ENCODE peak calls at places on chromosomes 12 and 14, in five cellular contexts. D is pancreas; L is heart right ventricle; H is NCI-H774; I is stimulated activated CD8-positive, alpha-beta memory T cell treated with anti-CD3 and anti-CD28 coated beads, Interleukin-15, amount 100 ng/mL, for 48 hours. Z is an unnamed sample.

GRCh38 chr12:7935773-7936581 is at the start of gene SLC2A3:
- DNase-seq in H (no peak), L (no peak), D (peak; percentile 28), I (peak; percentile 67), Z (no peak)

GRCh38 chr12:120199595-120200306 is 1.2 kb downstream of the RPLP0 start:
- DNase-seq in D (no peak), H (no peak), I (no peak), L (no peak), Z (no peak)

GRCh38 chr14:48582938-48583337 is 907.5 kb upstream of the MDGA2 start:
- DNase-seq in D (no peak), H (no peak), L (no peak), I (no peak), Z (no peak)

GRCh38 chr12:104312202-104312601 is 8.7 kb downstream of the EID3 start:
- DNase-seq in H (no peak), L (no peak), I (no peak), D (no peak), Z (no peak)

GRCh38 chr12:124073636-124074035 is 100.6 kb downstream of the ZNF664 start:
- DNase-seq in I (no peak), D (no peak), L (no peak), H (no peak), Z (no peak)

GRCh38 chr12:77433799-77434198 is 368.4 kb upstream of the E2F7 start:
- DNase-seq in I (no peak), D (no peak), L (no peak), H (no peak), Z (no peak)

GRCh38 chr12:58148405-58148804 is 207.0 kb downstream of the ATP23 start:
- DNase-seq in H (peak; percentile 27), D (no peak), I (no peak), L (no peak), Z (no peak)

GRCh38 chr14:101711041-101711861 is 50.3 kb upstream of the PPP2R5C start:
- DNase-seq in D (no peak), L (no peak), H (no peak), I (no peak), Z (no peak)

GRCh38 chr14:71856199-71856919 is 75.9 kb upstream of the RGS6 start:
- DNase-seq in H (no peak), D (no peak), I (no peak), L (no peak), Z (no peak)

GRCh38 chr12:102645968-102646367 is 165.6 kb upstream of the IGF1 start:
- DNase-seq in D (no peak), I (no peak), L (no peak), H (no peak), Z (no peak)

GRCh38 chr12:70557583-70558263 is 79.5 kb downstream of the PTPRB start:
- DNase-seq in D (no peak), I (no peak), H (no peak), L (no peak), Z (no peak)

GRCh38 chr12:50043854-50044253 is 13.5 kb upstream of the ASIC1 start:
- DNase-seq in H (no peak), I (no peak), D (no peak), L (no peak), Z (no peak)

GRCh38 chr12:104410786-104411185 is 46.0 kb upstream of the CHST11 start:
- DNase-seq in L (no peak), I (no peak), H (no peak), D (no peak), Z (no peak)

GRCh38 chr12:107760207-107760816 is 625 bp downstream of the PRDM4 start:
- DNase-seq in D (peak; percentile 38), H (peak; percentile 20), I (peak; percentile 13), L (peak; percentile 33), Z (peak; percentile 23)

GRCh38 chr12:103312742-103313354 is 182.9 kb downstream of the C12orf42 start:
- DNase-seq in H (no peak), L (no peak), D (no peak), I (no peak), Z (no peak)

GRCh38 chr14:59346796-59347510 is 118.2 kb downstream of the GPR135 start:
- DNase-seq in L (no peak), I (no peak), D (no peak), H (no peak), Z (no peak)

GRCh38 chr14:36805116-36805515 is 143.5 kb downstream of the PAX9 start:
- DNase-seq in I (no peak), D (no peak), H (no peak), L (peak; percentile 17), Z (no peak)

GRCh38 chr14:38211258-38211735 is 3.6 kb downstream of the SSTR1 start:
- DNase-seq in L (no peak), I (no peak), D (no peak), H (no peak), Z (no peak)

GRCh38 chr12:92505373-92506340 is 197.1 kb upstream of the PLEKHG7 start:
- DNase-seq in D (peak; percentile 50), I (peak; percentile 28), L (peak; percentile 65), H (peak; percentile 47), Z (no peak)

GRCh38 chr14:24416254-24416931 is 13.1 kb downstream of the CBLN3 start:
- DNase-seq in I (no peak), D (no peak), H (no peak), L (no peak), Z (no peak)

GRCh38 chr12:21773263-21773741 is 1.2 kb downstream of the KCNJ8 start:
- DNase-seq in D (peak; percentile 73), H (no peak), L (peak; percentile 67), I (peak; percentile 2), Z (no peak)

GRCh38 chr12:1279050-1279449 is 288.0 kb downstream of the ERC1 start:
- DNase-seq in I (no peak), L (no peak), H (no peak), D (no peak), Z (no peak)